ENCODE peak calls at places on chromosomes 12 and 14, in ten cellular contexts. K is PC-3, M is psoas muscle, D is lower lobe of right lung, E is heart left ventricle, Z is testis, B is transverse colon, H is body of pancreas, F is stomach, P is fibroblast of lung. L is an unnamed sample. For H3K9me3 and H3K27me3, the result is how much of the 10 kb centered on the place peaks cover.

GRCh38 chr14:33617154-33617553 is 333.7 kb downstream of the EGLN3 start:
- DNase-seq in Z (no peak), P (peak), K (peak), D (no peak), M (no peak), B (no peak), H (no peak), E (no peak), F (no peak), L (no peak)

GRCh38 chr14:105418269-105419054 is 1.2 kb upstream of the MTA1 start:
- DNase-seq in P (no peak), F (no peak), K (no peak), D (no peak), B (no peak), M (no peak), H (no peak), Z (no peak), E (no peak), L (no peak)

GRCh38 chr14:102295301-102295700 is 9.7 kb downstream of the MOK start:
- DNase-seq in B (no peak), F (no peak), H (no peak), D (no peak), P (peak), E (no peak), M (no peak), Z (no peak), K (peak), L (no peak)

GRCh38 chr12:51686727-51687126 is 95.7 kb downstream of the SCN8A start:
- DNase-seq in M (no peak), E (no peak), F (no peak), P (peak), D (no peak), K (peak), Z (no peak), H (no peak), B (no peak), L (no peak)

GRCh38 chr14:71645656-71646055 is 286.6 kb upstream of the RGS6 start:
- DNase-seq in M (no peak), F (no peak), H (no peak), B (no peak), P (peak), K (no peak), Z (no peak), E (no peak), D (no peak), L (no peak)

GRCh38 chr12:103268831-103269514 is 226.8 kb downstream of the C12orf42 start:
- DNase-seq in B (no peak), P (peak), M (no peak), H (no peak), Z (no peak), D (no peak), F (no peak), E (no peak), K (no peak), L (no peak)

GRCh38 chr12:12133259-12133658 is 62.5 kb downstream of the BCL2L14 start:
- DNase-seq in H (no peak), B (no peak), E (no peak), P (no peak), Z (no peak), F (no peak), M (no peak), D (no peak), K (no peak), L (no peak)

GRCh38 chr12:42589465-42590323 is at the start of gene PRICKLE1:
- DNase-seq in H (peak), Z (peak), F (peak), D (peak), K (peak), E (peak), M (peak), P (peak), B (peak), L (peak)

GRCh38 chr14:32366256-32366655 is 37.2 kb downstream of the AKAP6 start:
- DNase-seq in P (peak), Z (no peak), B (no peak), K (peak), E (no peak), D (no peak), M (no peak), H (no peak), F (no peak), L (peak)

GRCh38 chr14:104795781-104796681 is 483 bp upstream of the AKT1 start:
- DNase-seq in K (peak), F (peak), B (peak), P (peak), D (no peak), E (peak), M (peak), Z (peak), H (peak), L (peak)

GRCh38 chr14:104385189-104386135 is 194.1 kb upstream of the C14orf180 start:
- DNase-seq in P (no peak), K (no peak), D (no peak), E (peak), F (no peak), B (peak), H (peak), Z (no peak), M (no peak), L (peak)

GRCh38 chr14:50560929-50561280 is 960 bp downstream of the ATL1 start:
- DNase-seq in B (peak), D (peak), M (peak), Z (peak), E (peak), H (peak), F (peak), K (peak), P (peak), L (peak)

GRCh38 chr14:26554069-26554772 is 43.6 kb downstream of the NOVA1 start:
- DNase-seq in K (no peak), D (no peak), P (no peak), M (no peak), E (no peak), Z (no peak), F (no peak), B (no peak), H (no peak), L (no peak)

GRCh38 chr14:26548431-26548830 is 49.4 kb downstream of the NOVA1 start:
- DNase-seq in E (no peak), B (no peak), P (no peak), D (no peak), K (no peak), Z (no peak), M (no peak), F (no peak), H (no peak), L (no peak)

DNA sequence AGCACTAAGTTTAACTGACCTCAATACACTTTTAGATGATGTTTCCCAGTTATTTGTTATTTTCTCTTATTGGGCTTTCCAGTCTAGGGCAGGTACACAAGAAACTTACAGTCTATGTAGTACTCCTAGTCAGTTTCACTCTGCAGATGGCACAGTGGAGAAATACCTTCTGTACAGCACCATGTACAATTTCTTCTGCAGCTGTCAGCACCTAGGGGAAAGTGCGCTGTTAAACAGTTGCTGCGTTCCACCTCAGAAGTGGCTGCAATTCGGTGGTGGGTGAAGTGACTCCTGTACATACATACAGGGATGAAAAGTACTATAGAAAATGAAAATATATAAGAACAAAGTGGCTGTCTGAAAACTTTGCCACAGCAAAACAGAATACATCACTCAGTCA is 48.3 kb downstream of the NOVA1 start:
- DNase-seq in F (no peak), E (no peak), D (no peak), P (no peak), Z (no peak), B (no peak), H (no peak), M (no peak), K (no peak), L (no peak)
- H3K9me3 ChIP-seq in F (under half), E (under half), D (under half), P (under half), Z (under half), B (under half), H (under half), M (under half), K (under half), L (under half)

GRCh38 chr12:14395059-14395778 is 29.7 kb downstream of the ATF7IP start:
- DNase-seq in P (no peak), E (no peak), H (no peak), K (no peak), D (no peak), B (no peak), M (no peak), Z (no peak), F (no peak), L (no peak)
- TF ChIP-seq CTCF in P (no peak), E (no peak), H (no peak), K (no peak), D (no peak), B (no peak), M (no peak), Z (no peak), F (no peak), L (no peak)

GRCh38 chr12:30880061-30880460 is 46.5 kb upstream of the TSPAN11 start:
- DNase-seq in Z (no peak), K (no peak), D (no peak), H (no peak), M (no peak), P (no peak), B (no peak), E (no peak), F (no peak), L (no peak)
- H3K27me3 ChIP-seq in Z (under half), K (under half), D (under half), H (under half), M (under half), P (under half), B (under half), E (under half), F (under half), L (under half)

GRCh38 chr14:106506901-106507305 is 980.5 kb downstream of the TMEM121 start:
- DNase-seq in D (no peak), M (no peak), P (no peak), B (peak), K (no peak), F (no peak), E (no peak), H (no peak), Z (no peak), L (no peak)

GRCh38 chr14:106507354-106507753 is 981.0 kb downstream of the TMEM121 start:
- DNase-seq in D (no peak), K (no peak), P (no peak), H (no peak), Z (no peak), M (no peak), F (no peak), B (no peak), E (no peak), L (no peak)

GRCh38 chr14:106500571-106500970 is 974.2 kb downstream of the TMEM121 start:
- DNase-seq in H (no peak), P (no peak), E (no peak), M (no peak), B (no peak), Z (no peak), D (no peak), K (no peak), F (no peak), L (no peak)

DNA sequence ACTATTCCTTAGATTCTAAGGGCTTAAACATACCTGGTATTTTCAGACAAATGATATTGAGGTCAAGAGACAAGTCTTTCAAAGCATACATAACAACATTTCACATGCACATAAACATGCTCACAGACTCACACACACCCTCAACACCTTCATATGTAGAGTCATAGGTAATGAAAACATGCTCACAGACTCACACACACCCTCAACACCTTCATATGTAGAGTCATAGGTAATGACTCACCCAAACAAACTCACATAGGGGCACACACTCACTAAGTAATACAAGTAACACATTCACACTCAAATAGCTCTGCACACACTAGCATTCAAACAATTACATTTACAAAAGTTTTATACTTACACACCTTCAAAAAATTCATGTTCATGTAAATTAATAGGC is 975.5 kb downstream of the TMEM121 start:
- DNase-seq in B (no peak), F (no peak), Z (no peak), H (no peak), P (no peak), D (no peak), M (no peak), K (no peak), E (no peak), L (no peak)
- H3K9me3 ChIP-seq in B (under half), F (under half), Z (under half), H (under half), P (under half), D (under half), M (under half), K (under half), E (under half), L (under half)

GRCh38 chr12:54012631-54013398 is 4.0 kb downstream of the HOXC8 start:
- DNase-seq in P (no peak), K (peak), M (no peak), Z (no peak), D (no peak), B (no peak), E (no peak), F (no peak), H (no peak), L (no peak)
- TF ChIP-seq CTCF in P (no peak), K (no peak), M (no peak), Z (no peak), D (no peak), B (no peak), E (no peak), F (no peak), H (no peak), L (peak)

GRCh38 chr12:132167610-132168310 is 23.5 kb downstream of the NOC4L start:
- DNase-seq in E (no peak), B (no peak), M (no peak), P (no peak), F (no peak), H (no peak), D (no peak), Z (no peak), K (no peak), L (no peak)
- H3K27me3 ChIP-seq in E (under half), B (under half), M (under half), P (under half), F (half or more), H (under half), D (under half), Z (under half), K (under half), L (under half)

GRCh38 chr14:95182379-95182778 is 25.1 kb upstream of the DICER1 start:
- DNase-seq in B (no peak), H (no peak), F (no peak), M (no peak), D (no peak), E (no peak), K (no peak), Z (no peak), P (no peak), L (no peak)
- H3K9me3 ChIP-seq in B (under half), H (under half), F (under half), M (under half), D (under half), E (under half), K (under half), Z (under half), P (under half), L (under half)

DNA sequence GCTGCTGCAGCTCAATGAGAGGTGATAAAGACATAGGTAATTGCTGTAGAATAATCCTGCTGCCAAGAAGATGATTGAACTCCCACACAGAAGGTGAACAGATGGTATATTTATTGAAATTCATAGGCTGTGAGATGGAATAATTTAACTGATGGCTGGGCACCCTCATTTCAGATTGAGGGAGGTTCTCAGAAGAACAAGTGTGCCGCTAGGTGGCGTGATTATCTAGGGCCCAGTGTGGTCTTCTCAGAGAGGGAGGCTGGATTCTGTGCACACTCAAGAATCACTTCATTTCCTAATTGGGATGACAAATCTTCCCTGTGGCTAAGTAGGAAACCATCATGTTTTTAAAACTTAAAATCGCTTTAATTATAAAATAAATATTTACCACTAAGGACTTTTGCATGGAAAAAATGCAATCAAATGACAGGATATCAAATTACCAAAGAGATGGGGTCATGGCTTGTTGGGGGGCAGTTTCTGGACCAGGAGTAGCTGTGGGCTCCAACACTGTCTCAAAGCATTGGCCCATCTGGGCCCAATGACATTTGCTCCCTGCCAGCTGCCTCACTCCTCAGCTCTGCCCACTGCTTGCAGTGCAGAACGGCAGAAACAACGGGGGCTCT is 132.3 kb downstream of the SNAPC1 start:
- DNase-seq in E (peak), P (peak), M (peak), F (peak), K (peak), Z (peak), B (peak), D (peak), H (peak), L (peak)
- TF ChIP-seq CTCF in E (peak), P (peak), M (peak), F (peak), K (peak), Z (no peak), B (peak), D (peak), H (peak), L (peak)

DNA sequence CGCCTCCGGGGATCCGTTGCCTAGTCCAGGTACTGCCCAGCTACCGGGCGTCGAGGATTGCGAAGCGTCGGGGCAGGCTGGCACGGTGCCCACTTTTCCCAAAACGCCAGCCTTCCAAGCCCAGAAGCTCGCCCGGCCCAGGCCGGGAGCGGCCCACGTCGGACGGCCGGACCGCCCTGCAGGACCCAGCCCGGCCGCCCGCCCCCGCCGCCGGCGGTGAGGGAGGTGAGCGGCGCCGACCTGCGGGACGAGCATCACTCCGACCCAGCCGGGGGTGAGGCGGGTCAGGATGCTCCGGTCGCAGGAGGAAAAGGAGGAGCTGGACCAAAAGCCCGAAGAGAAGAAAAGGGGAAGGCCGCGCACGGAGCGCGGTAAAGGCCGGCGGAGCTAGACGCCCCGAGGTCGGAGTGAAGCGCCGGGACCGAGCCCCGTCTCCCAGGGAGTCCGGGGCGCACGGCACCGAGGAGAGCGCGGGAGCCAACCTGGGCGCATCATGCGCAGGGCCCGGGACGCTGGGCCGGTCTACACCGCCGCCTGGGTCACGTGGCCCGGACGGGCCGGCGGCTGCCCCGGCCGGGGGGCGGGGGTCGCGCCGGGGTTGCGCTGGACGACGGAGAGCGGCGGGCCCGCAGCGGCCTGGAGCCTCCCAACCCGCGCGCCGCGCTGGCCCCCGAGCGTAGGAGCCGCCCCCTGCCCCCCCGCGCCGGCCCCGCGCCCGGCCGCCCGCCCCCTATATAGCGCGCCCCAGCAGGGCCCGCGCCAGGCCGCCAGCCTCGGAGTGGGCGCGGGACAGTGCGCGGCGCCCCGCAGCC is at the start of gene AQP5:
- DNase-seq in D (no peak), Z (no peak), E (no peak), K (no peak), M (no peak), P (no peak), F (peak), B (no peak), H (no peak), L (no peak)
- H3K27me3 ChIP-seq in D (half or more), Z (under half), E (half or more), K (under half), M (under half), P (half or more), F (half or more), B (half or more), H (under half), L (under half)

GRCh38 chr12:34300376-34301250 is 278.3 kb downstream of the ALG10 start:
- DNase-seq in P (no peak), F (no peak), M (no peak), Z (no peak), B (no peak), D (peak), H (no peak), E (no peak), K (no peak), L (no peak)
- H3K9me3 ChIP-seq in P (under half), F (half or more), M (under half), Z (under half), B (under half), D (under half), H (under half), E (under half), K (under half), L (under half)

L was measured in WERI-Rb-1.